ENCODE peak calls at places on chromosomes 16 and 17, in eight cellular contexts. R, H, C, B, Z, X, F and Q are unnamed samples.

GRCh38 chr16:89583895-89584644 is 8.5 kb downstream of the CPNE7 start:
- DNase-seq in R (no peak), C (no peak), H (peak; percentile 73), Z (no peak), F (no peak), B (no peak), X (no peak), Q (no peak)

GRCh38 chr16:81523387-81524115 is 78.9 kb downstream of the CMIP start:
- DNase-seq in R (peak; percentile 72), B (peak; percentile 90), X (peak; percentile 95), H (peak; percentile 98), Z (peak; percentile 46), C (peak; percentile 83), F (peak; percentile 86), Q (peak; percentile 41)

GRCh38 chr16:69123894-69124293 is 8.5 kb downstream of the CHTF8 start:
- DNase-seq in X (peak; percentile 56), H (no peak), R (peak; percentile 46), F (peak; percentile 83), Z (no peak), C (no peak), B (peak; percentile 56), Q (peak; percentile 51)

GRCh38 chr16:55480228-55480655 is 1.2 kb downstream of the MMP2 start:
- DNase-seq in R (peak; percentile 90), F (peak; percentile 96), B (peak; percentile 94), Z (peak; percentile 81), C (peak; percentile 84), H (no peak), X (peak; percentile 59), Q (peak; percentile 84)

GRCh38 chr17:77451894-77452852 is 311.4 kb downstream of the SEC14L1 start:
- DNase-seq in B (peak; percentile 81), C (no peak), X (peak; percentile 62), H (no peak), F (peak; percentile 79), R (peak; percentile 63), Z (peak; percentile 83), Q (no peak)

GRCh38 chr17:2212328-2212981 is 91.1 kb downstream of the SMG6 start:
- DNase-seq in Z (no peak), F (peak; percentile 98), R (no peak), X (no peak), H (no peak), C (peak; percentile 73), B (peak; percentile 97), Q (no peak)

GRCh38 chr16:74852500-74852875 is 77.9 kb upstream of the FA2H start:
- DNase-seq in F (no peak), H (no peak), B (no peak), Z (no peak), R (no peak), C (no peak), X (no peak), Q (no peak)

GRCh38 chr17:55642741-55643140 is 79.9 kb downstream of the TMEM100 start:
- DNase-seq in X (no peak), Z (no peak), H (no peak), F (no peak), B (no peak), C (no peak), R (no peak), Q (no peak)

GRCh38 chr16:3020604-3021448 is 658 bp downstream of the TNFRSF12A start:
- DNase-seq in Z (peak; percentile 90), F (peak; percentile 81), X (peak; percentile 89), B (peak; percentile 91), H (peak; percentile 96), C (peak; percentile 53), R (peak; percentile 78), Q (peak; percentile 72)

GRCh38 chr16:68636064-68636551 is 9.0 kb upstream of the CDH3 start:
- DNase-seq in C (no peak), X (peak; percentile 97), R (no peak), F (no peak), Z (no peak), H (peak; percentile 90), B (peak; percentile 66), Q (no peak)

GRCh38 chr16:57559075-57559790 is 16.8 kb downstream of the ADGRG5 start:
- DNase-seq in C (no peak), F (no peak), H (peak; percentile 29), R (no peak), X (no peak), B (no peak), Z (no peak), Q (no peak)

GRCh38 chr16:4463522-4464163 is 10.8 kb downstream of the NMRAL1 start:
- DNase-seq in R (no peak), C (no peak), X (peak; percentile 73), F (no peak), B (peak; percentile 5), Z (no peak), H (peak; percentile 75), Q (no peak)

GRCh38 chr16:1794221-1794871 is 841 bp upstream of the IGFALS start:
- DNase-seq in C (no peak), H (peak; percentile 63), Z (no peak), X (no peak), B (no peak), F (no peak), R (no peak), Q (no peak)

GRCh38 chr17:77257169-77257568 is 116.4 kb downstream of the SEC14L1 start:
- DNase-seq in B (no peak), Z (no peak), C (no peak), R (no peak), F (no peak), H (no peak), X (no peak), Q (no peak)

GRCh38 chr17:72474243-72474642 is 353.4 kb downstream of the SOX9 start:
- DNase-seq in Z (no peak), X (no peak), B (no peak), C (no peak), R (no peak), H (no peak), F (no peak), Q (no peak)

GRCh38 chr17:44355642-44356099 is 8.0 kb downstream of the FAM171A2 start:
- DNase-seq in F (no peak), Z (no peak), X (no peak), C (no peak), R (no peak), B (no peak), H (no peak), Q (no peak)

GRCh38 chr16:50272687-50273381 is 6.5 kb downstream of the ADCY7 start:
- DNase-seq in B (no peak), X (no peak), Z (peak; percentile 41), C (no peak), H (peak; percentile 35), R (no peak), F (no peak), Q (no peak)

GRCh38 chr16:30950516-30951073 is 1.7 kb downstream of the ORAI3 start:
- DNase-seq in F (no peak), R (no peak), Z (no peak), B (no peak), C (no peak), H (no peak), X (no peak), Q (no peak)
- H3K4me3 ChIP-seq in F (peak overlapping the region; percentile 88), R (peak overlapping the region; percentile 75), Z (no peak overlapping the region), B (peak overlapping the region; percentile 43), C (no peak overlapping the region), H (peak overlapping the region; percentile 98), X (peak overlapping the region; percentile 65), Q (peak overlapping the region; percentile 78)

DNA sequence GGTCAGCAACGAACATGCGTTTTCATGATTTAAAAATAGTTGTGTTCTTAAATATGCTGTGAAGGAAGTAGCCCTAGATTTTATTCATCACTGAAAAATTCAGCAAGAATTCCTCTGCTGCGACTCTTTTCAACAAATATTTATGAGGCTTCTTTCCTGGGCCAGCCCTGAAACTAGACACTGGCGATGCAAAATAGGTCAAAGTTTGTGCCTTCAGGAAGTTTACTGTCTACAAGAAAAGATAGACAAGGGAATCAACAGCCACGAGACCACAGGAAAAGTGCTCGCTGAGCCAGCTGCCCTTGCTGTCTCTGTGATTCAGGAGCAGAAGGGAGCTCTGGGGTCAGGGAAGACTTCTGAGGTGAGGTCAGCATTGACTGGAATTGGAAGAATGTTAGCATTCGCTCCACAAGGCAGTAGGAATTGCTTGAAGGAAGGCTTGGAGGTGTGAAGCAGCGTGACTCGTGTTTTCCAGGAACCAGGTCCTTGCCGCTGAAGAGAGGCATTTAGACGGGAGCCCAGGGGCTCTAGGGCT is 1.9 kb upstream of the RPL26 start:
- DNase-seq in C (no peak), H (no peak), R (peak; percentile 80), Z (no peak), X (peak; percentile 74), B (peak; percentile 96), F (peak; percentile 81), Q (peak; percentile 86)
- H3K4me3 ChIP-seq in C (no peak overlapping the region), H (no peak overlapping the region), R (no peak overlapping the region), Z (no peak overlapping the region), X (no peak overlapping the region), B (no peak overlapping the region), F (no peak overlapping the region), Q (peak overlapping the region; percentile 7)

GRCh38 chr17:48037036-48037881 is at the start of gene COPZ2:
- DNase-seq in H (peak; percentile 71), F (peak; percentile 49), R (no peak), C (no peak), Z (peak; percentile 71), B (peak; percentile 48), X (no peak), Q (no peak)
- H3K4me3 ChIP-seq in H (peak within 1 kb of the TSS; percentile 34), F (peak within 1 kb of the TSS; percentile 74), R (peak within 1 kb of the TSS; percentile 74), C (peak within 1 kb of the TSS; percentile 44), Z (peak within 1 kb of the TSS; percentile 19), B (peak within 1 kb of the TSS; percentile 76), X (peak within 1 kb of the TSS; percentile 65), Q (peak within 1 kb of the TSS; percentile 70)

GRCh38 chr16:30942421-30942796 is 6.5 kb upstream of the ORAI3 start:
- DNase-seq in H (no peak), X (no peak), B (no peak), R (no peak), F (no peak), C (no peak), Z (no peak), Q (no peak)

GRCh38 chr16:30944352-30944751 is 4.5 kb upstream of the ORAI3 start:
- DNase-seq in C (no peak), H (no peak), X (no peak), Z (no peak), B (no peak), F (no peak), R (no peak), Q (no peak)

GRCh38 chr16:30937692-30938091 is 11.2 kb upstream of the ORAI3 start:
- DNase-seq in F (no peak), C (no peak), Z (no peak), B (no peak), R (no peak), H (no peak), X (no peak), Q (no peak)

GRCh38 chr16:30946671-30947532 is 2.0 kb upstream of the ORAI3 start:
- DNase-seq in F (no peak), R (no peak), B (no peak), Z (peak; percentile 63), C (no peak), H (no peak), X (no peak), Q (no peak)

DNA sequence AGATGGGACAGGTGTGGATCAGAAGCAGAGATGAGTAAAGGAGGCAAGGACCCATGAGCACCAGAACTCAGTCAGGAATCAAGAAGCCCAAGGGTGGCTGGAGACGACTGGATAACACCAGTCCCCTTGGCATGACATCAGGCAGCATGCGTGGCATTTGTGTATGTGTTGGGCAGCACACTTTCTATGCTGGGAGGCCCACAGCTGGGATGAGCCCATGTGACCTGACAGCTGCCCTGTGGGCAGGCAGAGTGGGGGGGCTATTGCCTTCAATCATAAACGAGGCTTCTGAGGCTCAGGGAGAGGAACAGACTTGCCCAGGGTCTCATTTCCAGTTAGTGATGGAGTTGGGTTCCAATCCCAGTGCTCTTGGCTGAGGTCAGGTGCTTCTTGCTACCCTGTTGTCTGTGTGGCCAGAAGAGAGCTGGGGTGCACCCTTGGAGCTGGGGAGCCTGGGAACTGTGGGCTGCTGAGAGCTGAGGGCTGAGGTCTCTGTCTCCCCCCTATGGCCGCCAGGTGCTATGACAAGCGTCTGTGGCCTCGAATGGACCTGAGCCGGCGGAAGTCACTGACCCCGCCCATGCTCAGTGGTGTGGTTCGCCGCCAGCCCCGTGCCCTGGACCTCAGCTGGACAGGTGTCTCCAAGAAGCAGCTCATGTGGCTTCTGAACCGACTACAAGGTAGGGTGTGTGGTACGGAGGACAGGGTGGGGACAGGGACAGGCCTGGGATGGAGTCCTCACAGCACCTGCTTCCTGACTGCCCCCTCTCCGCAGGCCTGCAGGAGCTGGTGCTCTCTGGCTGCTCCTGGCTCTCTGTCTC is 7.1 kb upstream of the ORAI3 start:
- DNase-seq in C (no peak), X (peak; percentile 67), F (peak; percentile 64), Z (peak; percentile 88), B (peak; percentile 50), R (peak; percentile 70), H (no peak), Q (no peak)
- H3K4me3 ChIP-seq in C (no peak overlapping the region), X (no peak overlapping the region), F (no peak overlapping the region), Z (no peak overlapping the region), B (no peak overlapping the region), R (no peak overlapping the region), H (no peak overlapping the region), Q (no peak overlapping the region)